ENCODE peak calls at places on chromosomes 3 and 15, in six cellular contexts. E, V, T, S, F and P are unnamed samples.

GRCh38 chr15:29750754-29751153 is 71.5 kb downstream of the TJP1 start:
- DNase-seq in E (no peak), V (no peak), T (no peak), S (no peak), F (no peak), P (no peak)

GRCh38 chr3:114445233-114445632 is 151.4 kb downstream of the TIGIT start:
- DNase-seq in E (no peak), V (no peak), T (no peak), S (no peak), F (no peak), P (no peak)

GRCh38 chr3:129576514-129577345 is 29.7 kb downstream of the PLXND1 start:
- DNase-seq in E (no peak), V (peak), T (no peak), S (peak), F (peak), P (peak)

GRCh38 chr3:37071921-37072320 is 78.6 kb downstream of the MLH1 start:
- DNase-seq in E (no peak), V (no peak), T (no peak), S (no peak), F (no peak), P (no peak)

GRCh38 chr3:151146071-151146730 is 56.8 kb downstream of the GPR171 start:
- DNase-seq in E (peak), V (peak), T (peak), S (peak), F (peak), P (peak)

GRCh38 chr3:52248165-52248541 is 2.6 kb downstream of the PPM1M start:
- DNase-seq in E (no peak), V (no peak), T (no peak), S (no peak), F (no peak), P (no peak)

GRCh38 chr3:168820748-168821445 is 725.2 kb upstream of the GOLIM4 start:
- DNase-seq in E (no peak), V (no peak), T (no peak), S (no peak), F (no peak), P (no peak)

GRCh38 chr3:13890377-13891016 is 10.6 kb upstream of the WNT7A start:
- DNase-seq in E (no peak), V (no peak), T (no peak), S (peak), F (no peak), P (no peak)

GRCh38 chr3:143135150-143135549 is 15.6 kb downstream of the CHST2 start:
- DNase-seq in E (no peak), V (no peak), T (no peak), S (no peak), F (no peak), P (peak)

GRCh38 chr15:48855501-48856440 is 22.2 kb upstream of the EID1 start:
- DNase-seq in E (no peak), V (no peak), T (no peak), S (no peak), F (no peak), P (no peak)

GRCh38 chr15:60155661-60156060 is 151.6 kb downstream of the FOXB1 start:
- DNase-seq in E (no peak), V (no peak), T (no peak), S (no peak), F (no peak), P (no peak)

GRCh38 chr3:57128863-57129602 is 36.1 kb downstream of the IL17RD start:
- DNase-seq in E (no peak), V (no peak), T (no peak), S (no peak), F (no peak), P (no peak)

GRCh38 chr3:57130426-57131209 is 34.5 kb downstream of the IL17RD start:
- DNase-seq in E (peak), V (no peak), T (peak), S (no peak), F (no peak), P (no peak)

GRCh38 chr3:57131210-57131588 is 34.0 kb downstream of the IL17RD start:
- DNase-seq in E (no peak), V (no peak), T (no peak), S (no peak), F (no peak), P (no peak)

GRCh38 chr3:57127849-57128566 is 37.1 kb downstream of the IL17RD start:
- DNase-seq in E (no peak), V (peak), T (no peak), S (no peak), F (no peak), P (no peak)

DNA sequence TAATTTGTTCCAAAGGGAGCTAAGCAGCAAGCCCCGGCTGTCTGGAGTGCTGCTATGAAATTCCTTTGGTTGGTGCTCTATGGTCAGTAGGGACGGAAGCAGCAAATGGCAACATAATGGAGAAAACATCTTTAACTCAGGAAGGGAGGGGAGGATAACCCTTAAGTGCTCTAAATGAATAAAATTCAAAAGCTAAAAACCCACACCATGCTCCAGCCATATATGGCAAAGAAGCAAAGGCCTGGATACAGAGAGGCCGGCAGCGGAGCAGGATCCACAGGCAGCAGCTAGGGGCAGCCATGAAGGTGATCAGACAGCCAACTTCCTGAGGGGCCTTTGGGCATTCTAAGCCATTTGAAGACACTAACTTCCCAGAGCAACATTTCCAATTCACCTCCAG is 38.9 kb downstream of the IL17RD start:
- DNase-seq in E (no peak), V (no peak), T (no peak), S (no peak), F (no peak), P (no peak)
- H3K27ac ChIP-seq in E (peak), V (no peak), T (no peak), S (no peak), F (no peak), P (no peak)

GRCh38 chr3:139537795-139538538 is 1.6 kb downstream of the RBP1 start:
- DNase-seq in E (no peak), V (no peak), T (no peak), S (no peak), F (no peak), P (no peak)
- H3K27ac ChIP-seq in E (no peak), V (no peak), T (no peak), S (peak), F (no peak), P (no peak)

GRCh38 chr3:134370611-134371451 is 3.4 kb downstream of the AMOTL2 start:
- DNase-seq in E (no peak), V (no peak), T (no peak), S (no peak), F (no peak), P (peak)

GRCh38 chr3:134373278-134373941 is 837 bp downstream of the AMOTL2 start:
- DNase-seq in E (peak), V (peak), T (peak), S (peak), F (no peak), P (peak)

GRCh38 chr3:134373942-134374790 is at the start of gene AMOTL2:
- DNase-seq in E (peak), V (peak), T (peak), S (no peak), F (peak), P (peak)

GRCh38 chr3:134371542-134372324 is 2.5 kb downstream of the AMOTL2 start:
- DNase-seq in E (no peak), V (no peak), T (no peak), S (no peak), F (no peak), P (peak)

DNA sequence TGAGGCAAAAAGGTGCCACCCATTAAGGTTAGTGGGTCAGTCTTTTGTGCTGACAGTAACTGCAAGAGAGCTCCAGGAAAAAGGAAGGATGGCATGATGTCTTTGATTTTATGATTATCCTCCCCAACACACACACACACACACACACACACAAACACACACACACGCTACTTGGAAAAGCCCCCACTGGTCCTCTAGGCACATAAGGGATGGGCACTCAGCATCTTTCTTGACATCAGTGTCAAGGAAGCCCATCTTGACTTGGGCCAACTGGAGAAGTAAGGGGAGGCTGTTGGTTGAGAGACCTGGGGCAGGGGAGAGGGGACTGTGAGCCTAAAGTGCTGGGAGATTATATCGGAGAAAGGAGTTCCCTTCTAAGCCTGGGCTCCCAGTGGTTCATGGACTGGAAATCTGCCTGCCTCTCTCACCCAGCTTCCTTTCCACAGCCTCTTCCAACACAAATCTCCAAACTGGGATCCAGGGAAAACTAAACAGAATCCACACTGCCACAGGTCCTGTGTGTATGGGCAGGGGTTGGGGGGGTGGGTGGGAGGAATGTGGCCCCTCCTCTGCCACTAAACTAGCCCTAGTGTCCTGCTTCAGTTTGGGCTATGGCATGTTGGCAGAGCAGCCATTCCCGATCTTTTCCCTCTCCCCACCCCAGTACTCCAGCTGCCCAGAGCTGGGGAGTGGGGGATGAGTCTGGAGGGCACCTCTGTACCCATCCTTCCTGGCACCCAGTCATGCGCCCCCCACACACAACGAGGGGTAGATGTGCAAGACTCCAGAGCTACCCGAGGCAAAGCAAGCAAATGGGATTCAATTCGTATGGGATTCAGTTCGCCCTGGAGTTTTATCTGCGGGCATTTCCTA is 1.6 kb downstream of the AMOTL2 start:
- DNase-seq in E (no peak), V (no peak), T (no peak), S (no peak), F (no peak), P (peak)
- H3K27ac ChIP-seq in E (peak), V (peak), T (peak), S (peak), F (no peak), P (peak)

DNA sequence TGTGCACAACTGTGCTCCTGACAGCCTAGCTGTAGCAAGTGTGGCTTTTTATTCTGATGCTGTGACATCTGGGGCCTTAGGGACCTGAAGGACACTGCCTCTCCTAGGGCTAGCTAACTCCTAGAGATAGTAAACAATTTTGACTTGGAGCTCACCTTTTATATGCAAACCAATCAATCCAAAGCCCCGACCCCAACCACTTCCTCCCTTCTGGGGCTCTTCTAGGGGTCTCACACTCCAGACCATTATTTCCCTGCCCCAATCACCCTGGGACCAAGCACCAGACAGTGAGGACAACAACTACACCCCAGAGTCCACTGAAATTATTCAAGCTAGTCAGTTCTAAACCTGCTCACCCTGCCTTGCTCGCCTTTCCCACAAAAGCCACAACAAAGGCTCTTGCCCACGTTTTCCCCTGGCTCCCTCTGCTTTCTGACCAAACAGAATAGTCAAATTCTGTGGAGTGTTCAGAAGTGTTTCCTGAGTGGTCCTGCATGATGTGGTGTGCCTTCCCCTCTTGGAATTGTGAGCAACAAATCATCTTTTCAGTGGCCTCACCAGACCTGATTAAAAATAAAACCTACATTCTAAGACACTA is 84.2 kb upstream of the WNT5A start:
- DNase-seq in E (no peak), V (no peak), T (no peak), S (no peak), F (no peak), P (no peak)
- H3K27ac ChIP-seq in E (no peak), V (no peak), T (no peak), S (no peak), F (no peak), P (no peak)

DNA sequence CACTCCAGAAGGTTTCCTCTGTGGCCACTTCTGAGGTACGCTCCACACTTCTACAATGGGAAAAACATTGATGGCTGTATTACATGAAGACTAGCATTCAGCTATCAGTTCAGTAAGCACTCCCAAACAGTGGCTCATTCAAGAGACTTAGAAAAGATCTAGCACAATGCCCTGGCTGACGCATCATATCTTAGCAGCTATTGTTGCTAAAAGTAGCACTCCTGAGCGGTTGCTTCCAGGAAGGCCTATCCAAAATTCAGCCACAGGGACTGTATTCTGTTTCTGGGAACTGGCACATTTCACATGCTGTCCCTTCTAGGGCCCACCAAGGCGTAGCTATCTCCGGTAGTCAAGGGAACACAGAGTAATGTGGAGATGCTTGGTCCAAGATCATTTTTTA is 21.2 kb upstream of the SPRED1 start:
- DNase-seq in E (no peak), V (no peak), T (no peak), S (no peak), F (no peak), P (no peak)
- H3K27ac ChIP-seq in E (no peak), V (no peak), T (no peak), S (no peak), F (no peak), P (no peak)